ENCODE peak calls at places on chromosomes 2 and 18, in seven cellular contexts. S is IMR-90, U is mesendoderm, C is H9, Y is neuronal stem cell, F is mesenchymal stem cell, D is H1. O is an unnamed sample.

GRCh38 chr2:9360701-9361100 is 62.6 kb downstream of the ITGB1BP1 start:
- DNase-seq in D (no peak), C (no peak), U (no peak), S (no peak), F (no peak), Y (no peak), O (no peak)

GRCh38 chr2:133843091-133843490 is 274.8 kb upstream of the NCKAP5 start:
- DNase-seq in F (no peak), Y (no peak), U (no peak), S (peak), C (no peak), D (no peak), O (no peak)

GRCh38 chr2:236366049-236366387 is 101.8 kb upstream of the ASB18 start:
- DNase-seq in F (no peak), U (no peak), C (no peak), S (no peak), D (no peak), Y (no peak), O (no peak)

GRCh38 chr2:189217041-189217440 is 37.5 kb upstream of the COL5A2 start:
- DNase-seq in C (no peak), F (no peak), Y (no peak), D (no peak), S (no peak), U (peak), O (no peak)

GRCh38 chr18:2981212-2981728 is 31.7 kb downstream of the LPIN2 start:
- DNase-seq in D (no peak), S (peak), F (peak), C (no peak), U (no peak), Y (no peak), O (peak)

GRCh38 chr2:230408244-230408842 is 7.7 kb upstream of the SP100 start:
- DNase-seq in D (no peak), U (no peak), C (no peak), S (peak), Y (no peak), F (peak), O (no peak)

GRCh38 chr18:13566941-13567762 is 159.2 kb downstream of the FAM210A start:
- DNase-seq in C (no peak), D (no peak), S (no peak), Y (no peak), U (no peak), F (no peak), O (peak)

GRCh38 chr2:151614606-151615306 is 119.5 kb downstream of the NEB start:
- DNase-seq in D (no peak), S (no peak), Y (no peak), C (no peak), F (no peak), U (no peak), O (no peak)

GRCh38 chr2:2866459-2866858 is 511.2 kb downstream of the EIPR1 start:
- DNase-seq in S (no peak), D (no peak), Y (no peak), F (no peak), U (no peak), C (no peak), O (no peak)

GRCh38 chr2:123164216-123164615 is 860.9 kb upstream of the CNTNAP5 start:
- DNase-seq in D (no peak), S (no peak), C (no peak), F (peak), Y (no peak), U (no peak), O (no peak)

GRCh38 chr2:170974304-170974993 is 45.4 kb downstream of the GORASP2 start:
- DNase-seq in D (no peak), F (peak), U (peak), C (no peak), Y (no peak), S (no peak), O (peak)

GRCh38 chr2:85312404-85312803 is 15.4 kb downstream of the TGOLN2 start:
- DNase-seq in S (peak), Y (no peak), D (no peak), U (no peak), C (no peak), F (peak), O (no peak)

GRCh38 chr2:74424995-74425406 is 3.5 kb downstream of the WDR54 start:
- DNase-seq in F (no peak), D (no peak), U (no peak), Y (no peak), S (no peak), C (no peak), O (no peak)

GRCh38 chr2:105764059-105764458 is 19.3 kb downstream of the NCK2 start:
- DNase-seq in D (no peak), S (no peak), F (no peak), U (no peak), C (no peak), Y (no peak), O (no peak)

GRCh38 chr2:105760191-105760590 is 15.5 kb downstream of the NCK2 start:
- DNase-seq in U (peak), C (no peak), S (no peak), Y (no peak), D (no peak), F (no peak), O (no peak)

GRCh38 chr2:105761931-105762515 is 17.3 kb downstream of the NCK2 start:
- DNase-seq in D (peak), Y (peak), F (peak), U (peak), S (peak), C (peak), O (no peak)

GRCh38 chr2:105763076-105763475 is 18.4 kb downstream of the NCK2 start:
- DNase-seq in U (no peak), D (no peak), F (no peak), C (no peak), S (no peak), Y (no peak), O (no peak)

GRCh38 chr2:105760639-105761337 is 16.1 kb downstream of the NCK2 start:
- DNase-seq in Y (no peak), S (no peak), D (no peak), C (no peak), F (no peak), U (no peak), O (no peak)
- H3K4ac ChIP-seq in Y (no peak), S (no peak), D (no peak), C (no peak), F (no peak), U (no peak), O (peak)

GRCh38 chr18:41456791-41457190 is 498.2 kb upstream of the PIK3C3 start:
- DNase-seq in D (no peak), S (no peak), F (no peak), Y (no peak), U (no peak), C (no peak), O (no peak)
- H2BK5ac ChIP-seq in D (no peak), S (no peak), F (no peak), Y (no peak), U (no peak), C (no peak), O (no peak)

GRCh38 chr2:128466377-128467175 is 147.9 kb upstream of the HS6ST1 start:
- DNase-seq in C (peak), S (no peak), U (no peak), D (peak), Y (no peak), F (no peak), O (no peak)

GRCh38 chr2:128469875-128470274 is 151.2 kb upstream of the HS6ST1 start:
- DNase-seq in U (no peak), Y (no peak), D (peak), F (no peak), C (no peak), S (no peak), O (no peak)

GRCh38 chr2:128467321-128467901 is 148.7 kb upstream of the HS6ST1 start:
- DNase-seq in C (peak), Y (no peak), F (no peak), D (peak), S (no peak), U (no peak), O (no peak)

GRCh38 chr2:128469203-128469602 is 150.5 kb upstream of the HS6ST1 start:
- DNase-seq in C (peak), D (peak), F (no peak), S (no peak), U (peak), Y (no peak), O (no peak)

GRCh38 chr2:128468186-128468585 is 149.5 kb upstream of the HS6ST1 start:
- DNase-seq in U (no peak), F (no peak), D (no peak), S (no peak), C (no peak), Y (no peak), O (no peak)
- H3K27ac ChIP-seq in U (no peak), F (no peak), D (no peak), S (no peak), C (no peak), Y (no peak), O (no peak)

GRCh38 chr2:224363281-224363680 is 38.6 kb downstream of the FAM124B start:
- DNase-seq in U (peak), D (no peak), C (no peak), F (no peak), Y (no peak), S (no peak), O (no peak)

GRCh38 chr2:224362094-224362493 is 39.8 kb downstream of the FAM124B start:
- DNase-seq in C (no peak), D (no peak), F (no peak), U (no peak), Y (no peak), S (no peak), O (no peak)

GRCh38 chr2:224360801-224361251 is 41.1 kb downstream of the FAM124B start:
- DNase-seq in C (no peak), F (no peak), Y (no peak), D (no peak), S (no peak), U (no peak), O (peak)

GRCh38 chr2:224357098-224357901 is 44.6 kb downstream of the FAM124B start:
- DNase-seq in U (peak), C (peak), D (peak), S (peak), Y (peak), F (peak), O (peak)

DNA sequence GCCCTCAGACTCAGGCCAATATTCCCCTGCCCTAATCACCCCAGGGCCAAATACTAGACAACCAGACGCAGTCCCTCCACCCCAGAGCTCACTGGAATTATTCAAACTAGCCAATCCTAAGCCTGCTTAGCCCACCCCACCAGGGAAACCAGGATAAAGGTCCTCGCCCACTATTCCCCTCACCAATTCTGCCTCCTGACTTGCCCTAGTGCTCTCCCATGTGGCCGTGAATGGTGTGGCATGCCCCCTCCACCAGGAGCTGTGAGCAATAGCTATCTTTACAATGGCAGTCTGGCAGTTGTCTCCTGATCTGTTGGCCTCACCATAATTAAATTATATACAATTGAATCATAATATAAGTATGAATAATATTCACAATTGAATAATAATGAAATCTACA is 42.3 kb downstream of the FAM124B start:
- DNase-seq in F (no peak), D (peak), S (no peak), C (peak), Y (no peak), U (peak), O (peak)
- H3K4ac ChIP-seq in F (no peak), D (no peak), S (no peak), C (no peak), Y (no peak), U (no peak), O (no peak)